ENCODE peak calls at places on chromosomes 16 and 17, in ten cellular contexts. One of them, this sample, is unnamed.
A peak's percentile ranks its signal among the peaks of the same experiment; 100 is the strongest.

GRCh38 chr16:58366247-58367031 is 25.8 kb upstream of the GINS3 start:
- DNase-seq in colonic mucosa: no peak
- DNase-seq in heart left ventricle: no peak
- DNase-seq in neural progenitor cell: no peak
- DNase-seq in uterus: no peak
- DNase-seq in Panc1: peak; percentile 89
- DNase-seq in iPS DF 6.9: no peak
- DNase-seq in lung: no peak
- DNase-seq in CD8-positive, alpha-beta memory T cell: no peak
- DNase-seq in ovary: no peak
- DNase-seq in this sample: no peak

GRCh38 chr17:63823659-63824331 is 3.4 kb upstream of the PSMC5 start:
- DNase-seq in uterus: no peak
- DNase-seq in colonic mucosa: no peak
- DNase-seq in heart left ventricle: no peak
- DNase-seq in lung: no peak
- DNase-seq in ovary: no peak
- DNase-seq in neural progenitor cell: no peak
- DNase-seq in iPS DF 6.9: no peak
- DNase-seq in Panc1: no peak
- DNase-seq in CD8-positive, alpha-beta memory T cell: no peak
- DNase-seq in this sample: no peak

GRCh38 chr16:18834873-18835272 is 33.5 kb upstream of the ARL6IP1 start:
- DNase-seq in CD8-positive, alpha-beta memory T cell: no peak
- DNase-seq in heart left ventricle: no peak
- DNase-seq in iPS DF 6.9: no peak
- DNase-seq in ovary: no peak
- DNase-seq in uterus: no peak
- DNase-seq in Panc1: no peak
- DNase-seq in lung: no peak
- DNase-seq in colonic mucosa: no peak
- DNase-seq in neural progenitor cell: no peak
- DNase-seq in this sample: no peak

GRCh38 chr16:63461248-63461841 is 1425.1 kb upstream of the CDH8 start:
- DNase-seq in ovary: no peak
- DNase-seq in uterus: no peak
- DNase-seq in colonic mucosa: peak; percentile 18
- DNase-seq in heart left ventricle: no peak
- DNase-seq in lung: no peak
- DNase-seq in iPS DF 6.9: peak; percentile 7
- DNase-seq in CD8-positive, alpha-beta memory T cell: no peak
- DNase-seq in neural progenitor cell: peak; percentile 73
- DNase-seq in Panc1: peak; percentile 10
- DNase-seq in this sample: peak; percentile 13

GRCh38 chr16:89144681-89145080 is 26.9 kb upstream of the CDH15 start:
- DNase-seq in ovary: no peak
- DNase-seq in lung: no peak
- DNase-seq in iPS DF 6.9: no peak
- DNase-seq in CD8-positive, alpha-beta memory T cell: no peak
- DNase-seq in colonic mucosa: no peak
- DNase-seq in Panc1: no peak
- DNase-seq in heart left ventricle: no peak
- DNase-seq in neural progenitor cell: no peak
- DNase-seq in uterus: no peak
- DNase-seq in this sample: no peak

GRCh38 chr16:50531901-50532300 is 16.3 kb upstream of the NKD1 start:
- DNase-seq in heart left ventricle: no peak
- DNase-seq in iPS DF 6.9: no peak
- DNase-seq in neural progenitor cell: no peak
- DNase-seq in Panc1: no peak
- DNase-seq in colonic mucosa: no peak
- DNase-seq in uterus: no peak
- DNase-seq in CD8-positive, alpha-beta memory T cell: no peak
- DNase-seq in lung: no peak
- DNase-seq in ovary: no peak
- DNase-seq in this sample: peak; percentile 1

GRCh38 chr17:4949321-4950074 is 1.2 kb upstream of the PFN1 start:
- DNase-seq in Panc1: no peak
- DNase-seq in iPS DF 6.9: no peak
- DNase-seq in CD8-positive, alpha-beta memory T cell: peak; percentile 83
- DNase-seq in lung: peak; percentile 83
- DNase-seq in uterus: peak; percentile 78
- DNase-seq in neural progenitor cell: peak; percentile 88
- DNase-seq in ovary: peak; percentile 78
- DNase-seq in heart left ventricle: peak; percentile 77
- DNase-seq in colonic mucosa: peak; percentile 90
- DNase-seq in this sample: peak; percentile 78

GRCh38 chr17:81383504-81384421 is 11.5 kb upstream of the BAHCC1 start:
- DNase-seq in heart left ventricle: no peak
- DNase-seq in iPS DF 6.9: no peak
- DNase-seq in uterus: no peak
- DNase-seq in ovary: peak; percentile 9
- DNase-seq in Panc1: no peak
- DNase-seq in neural progenitor cell: no peak
- DNase-seq in lung: no peak
- DNase-seq in colonic mucosa: no peak
- DNase-seq in CD8-positive, alpha-beta memory T cell: no peak
- DNase-seq in this sample: peak; percentile 17

GRCh38 chr17:47929218-47930000 is 12.0 kb upstream of the PNPO start:
- DNase-seq in colonic mucosa: no peak
- DNase-seq in iPS DF 6.9: no peak
- DNase-seq in neural progenitor cell: no peak
- DNase-seq in heart left ventricle: no peak
- DNase-seq in ovary: no peak
- DNase-seq in lung: no peak
- DNase-seq in uterus: no peak
- DNase-seq in CD8-positive, alpha-beta memory T cell: no peak
- DNase-seq in Panc1: no peak
- DNase-seq in this sample: no peak

GRCh38 chr17:39573447-39574298 is 34.0 kb downstream of the NEUROD2 start:
- DNase-seq in iPS DF 6.9: no peak
- DNase-seq in colonic mucosa: peak; percentile 64
- DNase-seq in CD8-positive, alpha-beta memory T cell: no peak
- DNase-seq in heart left ventricle: peak; percentile 81
- DNase-seq in lung: peak; percentile 67
- DNase-seq in neural progenitor cell: peak; percentile 82
- DNase-seq in Panc1: no peak
- DNase-seq in ovary: peak; percentile 50
- DNase-seq in uterus: peak; percentile 73
- DNase-seq in this sample: peak; percentile 86

GRCh38 chr16:90041896-90042473 is 22.7 kb upstream of the DBNDD1 start:
- DNase-seq in heart left ventricle: no peak
- DNase-seq in neural progenitor cell: no peak
- DNase-seq in Panc1: no peak
- DNase-seq in colonic mucosa: no peak
- DNase-seq in ovary: no peak
- DNase-seq in lung: no peak
- DNase-seq in uterus: no peak
- DNase-seq in iPS DF 6.9: no peak
- DNase-seq in CD8-positive, alpha-beta memory T cell: no peak
- DNase-seq in this sample: no peak

GRCh38 chr17:65270499-65270898 is 133.3 kb downstream of the RGS9 start:
- DNase-seq in uterus: no peak
- DNase-seq in ovary: no peak
- DNase-seq in CD8-positive, alpha-beta memory T cell: no peak
- DNase-seq in heart left ventricle: no peak
- DNase-seq in colonic mucosa: no peak
- DNase-seq in lung: no peak
- DNase-seq in Panc1: no peak
- DNase-seq in iPS DF 6.9: no peak
- DNase-seq in neural progenitor cell: no peak
- DNase-seq in this sample: no peak

GRCh38 chr16:24013733-24014645 is 178.2 kb downstream of the PRKCB start:
- DNase-seq in iPS DF 6.9: no peak
- DNase-seq in CD8-positive, alpha-beta memory T cell: peak; percentile 80
- DNase-seq in ovary: no peak
- DNase-seq in Panc1: no peak
- DNase-seq in colonic mucosa: peak; percentile 44
- DNase-seq in heart left ventricle: no peak
- DNase-seq in uterus: no peak
- DNase-seq in neural progenitor cell: no peak
- DNase-seq in lung: no peak
- DNase-seq in this sample: no peak

GRCh38 chr17:62597920-62598319 is 29.6 kb upstream of the MRC2 start:
- DNase-seq in CD8-positive, alpha-beta memory T cell: no peak
- DNase-seq in heart left ventricle: no peak
- DNase-seq in uterus: peak; percentile 51
- DNase-seq in ovary: peak; percentile 28
- DNase-seq in Panc1: no peak
- DNase-seq in neural progenitor cell: no peak
- DNase-seq in iPS DF 6.9: no peak
- DNase-seq in lung: peak; percentile 42
- DNase-seq in colonic mucosa: no peak
- DNase-seq in this sample: no peak

GRCh38 chr17:21530311-21530710 is 154.2 kb downstream of the KCNJ12 start:
- DNase-seq in uterus: no peak
- DNase-seq in Panc1: no peak
- DNase-seq in iPS DF 6.9: no peak
- DNase-seq in CD8-positive, alpha-beta memory T cell: no peak
- DNase-seq in heart left ventricle: no peak
- DNase-seq in lung: no peak
- DNase-seq in neural progenitor cell: no peak
- DNase-seq in colonic mucosa: no peak
- DNase-seq in ovary: no peak
- DNase-seq in this sample: no peak

GRCh38 chr17:32861979-32862378 is 14.9 kb downstream of the MYO1D start:
- DNase-seq in Panc1: no peak
- DNase-seq in colonic mucosa: no peak
- DNase-seq in ovary: no peak
- DNase-seq in uterus: no peak
- DNase-seq in lung: no peak
- DNase-seq in iPS DF 6.9: no peak
- DNase-seq in neural progenitor cell: no peak
- DNase-seq in CD8-positive, alpha-beta memory T cell: no peak
- DNase-seq in heart left ventricle: no peak
- DNase-seq in this sample: no peak

GRCh38 chr16:2158262-2158638 is 2.7 kb downstream of the TRAF7 start:
- DNase-seq in uterus: no peak
- DNase-seq in Panc1: no peak
- DNase-seq in lung: no peak
- DNase-seq in neural progenitor cell: no peak
- DNase-seq in colonic mucosa: no peak
- DNase-seq in heart left ventricle: no peak
- DNase-seq in iPS DF 6.9: no peak
- DNase-seq in CD8-positive, alpha-beta memory T cell: no peak
- DNase-seq in ovary: no peak
- DNase-seq in this sample: no peak
- H3K27ac ChIP-seq in uterus: peak overlapping the region; percentile 74
- H3K27ac ChIP-seq in Panc1: peak overlapping the region; percentile 87
- H3K27ac ChIP-seq in lung: peak overlapping the region; percentile 80
- H3K27ac ChIP-seq in neural progenitor cell: no peak overlapping the region
- H3K27ac ChIP-seq in colonic mucosa: peak overlapping the region; percentile 39
- H3K27ac ChIP-seq in heart left ventricle: no peak overlapping the region
- H3K27ac ChIP-seq in iPS DF 6.9: no peak overlapping the region
- H3K27ac ChIP-seq in CD8-positive, alpha-beta memory T cell: no peak overlapping the region
- H3K27ac ChIP-seq in ovary: peak overlapping the region; percentile 28
- H3K27ac ChIP-seq in this sample: no peak overlapping the region

DNA sequence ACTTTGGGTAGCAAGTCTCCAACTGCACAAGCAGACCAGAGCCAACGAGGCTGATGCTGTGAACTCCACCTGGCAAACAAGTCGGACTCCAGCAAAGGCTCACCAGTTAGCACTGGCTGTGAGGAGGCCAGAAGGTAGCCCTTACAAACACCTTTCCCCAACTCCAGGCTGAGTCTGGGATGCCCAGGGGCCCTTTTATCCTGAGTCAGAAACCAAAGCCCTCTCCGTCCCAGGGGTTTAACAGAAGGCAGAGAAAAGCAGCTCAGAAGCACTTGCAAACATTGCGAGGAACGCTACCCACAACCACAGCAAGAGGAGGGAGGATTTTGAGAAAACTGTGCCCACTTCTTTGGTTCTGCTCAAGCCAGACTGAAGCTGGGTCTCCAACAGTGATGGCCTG is 25.0 kb downstream of the CUEDC1 start:
- DNase-seq in CD8-positive, alpha-beta memory T cell: no peak
- DNase-seq in colonic mucosa: no peak
- DNase-seq in heart left ventricle: no peak
- DNase-seq in neural progenitor cell: no peak
- DNase-seq in Panc1: no peak
- DNase-seq in uterus: no peak
- DNase-seq in lung: no peak
- DNase-seq in iPS DF 6.9: no peak
- DNase-seq in ovary: no peak
- DNase-seq in this sample: no peak
- H3K4me1 ChIP-seq in CD8-positive, alpha-beta memory T cell: no peaks in the 10 kb centered on the region
- H3K4me1 ChIP-seq in colonic mucosa: peaks cover 6% of the 10 kb centered on the region
- H3K4me1 ChIP-seq in heart left ventricle: peaks cover 61% of the 10 kb centered on the region
- H3K4me1 ChIP-seq in neural progenitor cell: peaks cover 79% of the 10 kb centered on the region
- H3K4me1 ChIP-seq in Panc1: peaks cover 69% of the 10 kb centered on the region
- H3K4me1 ChIP-seq in uterus: no peaks in the 10 kb centered on the region
- H3K4me1 ChIP-seq in lung: peaks cover 17% of the 10 kb centered on the region
- H3K4me1 ChIP-seq in iPS DF 6.9: peaks cover 3% of the 10 kb centered on the region
- H3K4me1 ChIP-seq in ovary: peaks cover 2% of the 10 kb centered on the region
- H3K4me1 ChIP-seq in this sample: peaks cover 14% of the 10 kb centered on the region

DNA sequence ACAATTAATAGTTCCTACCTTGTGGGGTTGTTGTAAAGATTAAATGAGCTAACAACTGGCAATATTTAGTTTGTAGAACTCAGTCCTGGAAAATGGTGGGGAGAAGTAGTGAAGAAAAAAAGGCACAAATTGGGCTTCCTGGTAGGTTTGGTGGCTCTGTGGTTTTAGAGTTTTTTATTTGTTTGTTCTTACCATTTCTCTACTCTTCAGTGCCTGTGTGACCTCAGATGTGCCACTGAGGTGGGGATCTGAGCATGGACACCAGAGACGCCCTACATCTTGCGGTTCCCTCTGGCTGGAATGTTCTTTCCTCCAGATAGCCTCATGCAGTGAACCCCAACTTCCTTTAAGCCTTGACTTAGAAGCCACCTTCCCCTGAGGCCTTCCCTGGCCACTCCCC is 7.7 kb downstream of the ZBTB4 start:
- DNase-seq in CD8-positive, alpha-beta memory T cell: no peak
- DNase-seq in iPS DF 6.9: no peak
- DNase-seq in Panc1: no peak
- DNase-seq in neural progenitor cell: no peak
- DNase-seq in uterus: no peak
- DNase-seq in lung: no peak
- DNase-seq in heart left ventricle: no peak
- DNase-seq in ovary: no peak
- DNase-seq in colonic mucosa: no peak
- DNase-seq in this sample: no peak
- H3K27ac ChIP-seq in CD8-positive, alpha-beta memory T cell: no peak overlapping the region
- H3K27ac ChIP-seq in iPS DF 6.9: no peak overlapping the region
- H3K27ac ChIP-seq in Panc1: peak overlapping the region; percentile 8
- H3K27ac ChIP-seq in neural progenitor cell: no peak overlapping the region
- H3K27ac ChIP-seq in uterus: no peak overlapping the region
- H3K27ac ChIP-seq in lung: no peak overlapping the region
- H3K27ac ChIP-seq in heart left ventricle: no peak overlapping the region
- H3K27ac ChIP-seq in ovary: no peak overlapping the region
- H3K27ac ChIP-seq in colonic mucosa: no peak overlapping the region
- H3K27ac ChIP-seq in this sample: peak overlapping the region; percentile 69

DNA sequence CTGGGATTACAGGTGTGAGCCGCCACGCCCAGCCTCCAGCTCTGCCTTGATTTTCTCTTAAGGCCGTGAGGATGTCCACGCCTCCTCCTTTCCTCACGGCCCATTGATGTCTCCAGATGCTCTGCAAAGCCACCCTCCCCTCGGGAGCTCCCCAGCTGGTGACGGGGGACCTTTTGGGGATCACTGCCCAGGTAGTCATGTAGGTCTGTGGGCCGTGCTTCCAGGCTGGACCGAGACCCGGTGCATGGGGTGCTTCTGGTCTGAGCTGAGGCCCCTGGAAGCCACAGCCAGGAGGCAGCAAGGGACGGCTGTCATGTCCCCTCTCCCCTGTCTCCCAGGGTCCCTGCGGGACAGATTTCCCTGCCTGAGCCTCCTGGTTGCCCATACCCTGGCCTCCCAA is 277.8 kb downstream of the SEC14L1 start:
- DNase-seq in heart left ventricle: no peak
- DNase-seq in colonic mucosa: no peak
- DNase-seq in ovary: no peak
- DNase-seq in neural progenitor cell: no peak
- DNase-seq in lung: no peak
- DNase-seq in CD8-positive, alpha-beta memory T cell: no peak
- DNase-seq in uterus: no peak
- DNase-seq in iPS DF 6.9: no peak
- DNase-seq in Panc1: no peak
- DNase-seq in this sample: no peak
- H3K4me1 ChIP-seq in heart left ventricle: peaks cover 45% of the 10 kb centered on the region
- H3K4me1 ChIP-seq in colonic mucosa: peaks cover 10% of the 10 kb centered on the region
- H3K4me1 ChIP-seq in ovary: peaks cover 15% of the 10 kb centered on the region
- H3K4me1 ChIP-seq in neural progenitor cell: peaks cover 45% of the 10 kb centered on the region
- H3K4me1 ChIP-seq in lung: peaks cover 38% of the 10 kb centered on the region
- H3K4me1 ChIP-seq in CD8-positive, alpha-beta memory T cell: peaks cover 57% of the 10 kb centered on the region
- H3K4me1 ChIP-seq in uterus: peaks cover 12% of the 10 kb centered on the region
- H3K4me1 ChIP-seq in iPS DF 6.9: peaks cover 22% of the 10 kb centered on the region
- H3K4me1 ChIP-seq in Panc1: peaks cover 80% of the 10 kb centered on the region
- H3K4me1 ChIP-seq in this sample: no peaks in the 10 kb centered on the region